ENCODE peak calls at places on chromosomes 13 and 19, in seven cellular contexts. C, Q, P, N, R, Y and I are unnamed samples.

GRCh38 chr13:103794526-103794925 is 728.3 kb upstream of the SLC10A2 start:
- DNase-seq in N (no peak), Y (no peak), R (no peak), C (no peak), P (no peak), Q (no peak), I (no peak)

GRCh38 chr13:76677047-76677446 is 209.2 kb downstream of the KCTD12 start:
- DNase-seq in Q (peak; percentile 64), R (peak; percentile 82), N (peak; percentile 74), C (peak; percentile 19), Y (no peak), P (no peak), I (no peak)

GRCh38 chr13:41615520-41615838 is 158.1 kb downstream of the RGCC start:
- DNase-seq in Q (no peak), C (no peak), R (no peak), Y (no peak), N (no peak), P (no peak), I (no peak)

GRCh38 chr19:39237200-39238184 is 7.3 kb downstream of the IFNL3 start:
- DNase-seq in R (no peak), Y (peak; percentile 74), C (no peak), P (peak; percentile 75), N (no peak), Q (no peak), I (no peak)

GRCh38 chr19:55228015-55228391 is 560 bp downstream of the TMEM86B start:
- DNase-seq in N (no peak), P (no peak), C (no peak), R (no peak), Q (no peak), Y (no peak), I (no peak)

GRCh38 chr13:36101157-36101556 is 30.0 kb downstream of the DCLK1 start:
- DNase-seq in Q (no peak), Y (no peak), R (no peak), C (no peak), N (no peak), P (no peak), I (no peak)

GRCh38 chr13:35014606-35015005 is 72.5 kb downstream of the NBEA start:
- DNase-seq in R (no peak), P (no peak), Q (no peak), N (no peak), C (no peak), Y (peak; percentile 1), I (no peak)

GRCh38 chr13:77872995-77873394 is 45.6 kb downstream of the EDNRB start:
- DNase-seq in N (no peak), P (no peak), R (no peak), Y (no peak), Q (no peak), C (no peak), I (no peak)

GRCh38 chr13:106997696-106998095 is 429.8 kb upstream of the ARGLU1 start:
- DNase-seq in C (no peak), R (no peak), P (no peak), N (no peak), Q (no peak), Y (no peak), I (no peak)

GRCh38 chr19:44990966-44991365 is 10.3 kb upstream of the RELB start:
- DNase-seq in C (no peak), P (no peak), Y (no peak), N (no peak), R (no peak), Q (no peak), I (no peak)

GRCh38 chr13:40251343-40252032 is 415.0 kb downstream of the FOXO1 start:
- DNase-seq in P (peak; percentile 23), R (no peak), C (no peak), N (no peak), Q (no peak), Y (no peak), I (no peak)

GRCh38 chr19:15636026-15636425 is 4.7 kb upstream of the CYP4F3 start:
- DNase-seq in C (no peak), Q (no peak), R (no peak), N (no peak), Y (no peak), P (no peak), I (no peak)

GRCh38 chr19:48487944-48488343 is 18.8 kb downstream of the CYTH2 start:
- DNase-seq in N (peak; percentile 89), Y (no peak), R (no peak), C (peak; percentile 93), Q (peak; percentile 87), P (no peak), I (no peak)

GRCh38 chr13:109151696-109152095 is 522.3 kb downstream of the MYO16 start:
- DNase-seq in R (peak; percentile 46), Q (no peak), Y (no peak), N (no peak), C (no peak), P (no peak), I (no peak)

GRCh38 chr13:114017028-114017630 is 43.3 kb upstream of the C13orf46 start:
- DNase-seq in R (peak; percentile 28), N (no peak), P (no peak), C (no peak), Q (no peak), Y (no peak), I (no peak)

GRCh38 chr13:25196971-25197370 is 24.9 kb upstream of the AMER2 start:
- DNase-seq in R (no peak), N (no peak), P (no peak), Q (no peak), C (no peak), Y (no peak), I (no peak)

GRCh38 chr13:30816733-30817132 is 81.4 kb downstream of the ALOX5AP start:
- DNase-seq in P (no peak), R (no peak), Y (no peak), C (no peak), N (no peak), Q (no peak), I (no peak)

GRCh38 chr19:56594446-56594782 is 688 bp upstream of the ZNF71 start:
- DNase-seq in Y (no peak), P (no peak), R (no peak), N (no peak), Q (no peak), C (no peak), I (no peak)

GRCh38 chr19:45601115-45601514 is 897 bp downstream of the GPR4 start:
- DNase-seq in Y (no peak), P (peak; percentile 23), R (no peak), C (no peak), N (no peak), Q (no peak), I (no peak)

GRCh38 chr19:13058951-13059660 is 43.6 kb downstream of the LYL1 start:
- DNase-seq in P (no peak), C (no peak), N (no peak), R (no peak), Q (no peak), Y (no peak), I (no peak)

GRCh38 chr19:18274303-18274775 is at the start of gene IQCN:
- DNase-seq in Q (peak; percentile 67), Y (no peak), C (peak; percentile 76), P (no peak), R (peak; percentile 29), N (peak; percentile 83), I (no peak)
- TF ChIP-seq CTCF in Q (no peak), Y (no peak), C (no peak), P (no peak), R (no peak), N (no peak), I (no peak)

GRCh38 chr19:30074741-30075460 is 132.9 kb downstream of the URI1 start:
- DNase-seq in P (no peak), Q (peak; percentile 35), Y (no peak), N (peak; percentile 60), R (no peak), C (no peak), I (peak; percentile 27)

GRCh38 chr19:30077851-30078355 is 135.9 kb downstream of the URI1 start:
- DNase-seq in P (no peak), Q (peak; percentile 20), Y (no peak), N (peak; percentile 45), R (no peak), C (no peak), I (peak; percentile 37)

GRCh38 chr19:30076751-30077670 is 135.0 kb downstream of the URI1 start:
- DNase-seq in Q (peak; percentile 21), P (no peak), C (no peak), R (no peak), Y (no peak), N (peak; percentile 41), I (peak; percentile 27)

GRCh38 chr19:30074096-30074495 is 132.1 kb downstream of the URI1 start:
- DNase-seq in N (peak; percentile 6), P (no peak), C (no peak), R (no peak), Y (no peak), Q (peak; percentile 4), I (no peak)

DNA sequence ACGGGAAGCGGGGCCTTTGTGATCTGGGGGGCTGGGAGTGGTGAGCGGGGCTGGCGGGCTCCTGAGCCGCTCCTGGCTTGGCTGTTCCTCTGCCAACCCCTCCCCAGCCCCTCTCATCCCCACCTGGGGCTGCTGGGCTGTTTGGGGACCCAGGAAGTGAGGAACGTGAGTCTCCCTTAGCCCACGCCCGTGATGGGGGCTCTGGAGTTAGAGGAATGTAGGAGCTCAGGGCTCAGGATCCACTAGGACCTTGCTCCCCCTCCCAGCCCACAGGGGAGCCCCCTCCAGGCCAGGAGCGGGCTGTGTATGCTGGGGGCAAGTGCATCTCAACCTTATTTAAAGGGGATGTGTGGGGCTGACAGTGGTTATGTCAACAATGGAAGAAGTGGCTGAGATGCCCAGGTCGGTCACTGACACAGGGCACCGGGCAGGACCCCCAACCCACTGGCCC is 134.1 kb downstream of the URI1 start:
- DNase-seq in N (peak; percentile 53), Y (no peak), C (no peak), P (no peak), Q (peak; percentile 34), R (no peak), I (peak; percentile 6)
- TF ChIP-seq CTCF in N (no peak), Y (no peak), C (no peak), P (no peak), Q (no peak), R (no peak), I (no peak)

DNA sequence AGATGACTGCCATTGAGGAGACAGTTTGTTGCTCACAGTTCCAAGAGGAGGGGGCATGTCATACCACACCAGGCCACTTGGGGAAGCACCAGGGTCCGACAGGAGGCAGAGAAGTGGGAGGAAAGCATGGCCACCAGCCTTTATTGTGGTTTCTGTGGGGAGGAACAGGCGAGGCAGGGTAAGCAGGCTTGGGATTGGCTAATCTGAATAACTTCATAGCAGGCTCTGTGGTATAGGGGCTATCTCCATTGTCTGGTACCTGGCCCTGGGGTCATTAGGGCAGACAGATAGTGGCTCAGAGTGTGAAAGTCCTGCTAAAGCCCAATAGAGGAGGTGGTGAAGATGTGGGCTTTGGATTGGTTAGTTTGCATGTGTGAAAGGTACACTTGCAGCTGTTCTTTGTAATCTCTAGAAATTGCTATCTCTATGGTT is 35.5 kb downstream of the CBY2 start:
- DNase-seq in Y (no peak), R (no peak), P (peak; percentile 24), N (no peak), C (no peak), Q (no peak), I (no peak)
- TF ChIP-seq CTCF in Y (peak; percentile 44), R (peak; percentile 47), P (no peak), N (no peak), C (no peak), Q (no peak), I (peak; percentile 29)

DNA sequence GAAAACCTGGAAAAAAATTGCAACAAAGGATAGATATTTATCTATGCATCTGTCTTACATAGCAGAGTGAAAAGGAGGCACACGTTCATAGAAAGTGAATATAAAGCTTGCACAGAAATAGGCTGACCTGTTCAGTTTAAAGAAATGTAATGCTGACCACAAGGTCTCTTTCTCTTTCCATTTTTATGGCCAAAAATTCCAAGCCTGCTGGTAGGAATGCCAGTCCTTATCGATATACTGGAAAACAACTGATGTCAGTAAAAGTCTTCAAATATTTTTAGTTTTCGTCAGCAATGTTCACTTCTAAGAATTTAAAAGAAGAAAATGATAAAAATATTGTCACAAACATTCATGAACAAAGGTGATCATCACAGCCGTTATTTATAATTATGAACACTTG is 59.0 kb upstream of the MCF2L start:
- DNase-seq in P (no peak), N (no peak), C (no peak), Q (no peak), Y (no peak), R (no peak), I (no peak)
- TF ChIP-seq CTCF in P (no peak), N (no peak), C (no peak), Q (no peak), Y (no peak), R (no peak), I (no peak)